ENCODE peak calls at places on chromosomes 5 and 9, in seven cellular contexts. A, X, F, C, P, Z and L are unnamed samples.

GRCh38 chr9:108119530-108120113 is 630.1 kb upstream of the KLF4 start:
- DNase-seq in F (no peak), C (no peak), P (no peak), A (peak; percentile 18), Z (no peak), X (no peak), L (no peak)

GRCh38 chr5:84715087-84715486 is 330.4 kb upstream of the EDIL3 start:
- DNase-seq in Z (no peak), C (no peak), X (no peak), A (peak; percentile 48), P (no peak), F (no peak), L (no peak)

GRCh38 chr5:144028058-144028457 is 142.4 kb downstream of the YIPF5 start:
- DNase-seq in C (no peak), P (peak; percentile 51), A (peak; percentile 78), F (no peak), X (peak; percentile 89), Z (no peak), L (peak; percentile 47)

GRCh38 chr9:135334953-135335460 is 144.6 kb upstream of the PPP1R26 start:
- DNase-seq in X (no peak), Z (no peak), C (no peak), P (no peak), A (no peak), F (no peak), L (no peak)

GRCh38 chr5:10489810-10490426 is 48.2 kb downstream of the ROPN1L start:
- DNase-seq in F (no peak), C (no peak), P (peak; percentile 31), X (peak; percentile 47), A (no peak), Z (no peak), L (peak; percentile 33)

GRCh38 chr5:61333351-61334223 is 1.5 kb downstream of the ZSWIM6 start:
- DNase-seq in Z (peak; percentile 42), C (no peak), A (peak; percentile 42), F (no peak), X (peak; percentile 54), P (no peak), L (peak; percentile 49)

GRCh38 chr9:132171702-132172101 is 9.8 kb downstream of the NTNG2 start:
- DNase-seq in Z (no peak), C (no peak), P (no peak), A (no peak), F (no peak), X (no peak), L (no peak)

GRCh38 chr5:40754381-40755092 is 1.2 kb downstream of the TTC33 start:
- DNase-seq in Z (no peak), A (peak; percentile 40), C (no peak), F (no peak), P (peak; percentile 66), X (peak; percentile 24), L (no peak)

GRCh38 chr5:147055850-147056523 is 177.4 kb upstream of the PPP2R2B start:
- DNase-seq in P (no peak), A (no peak), X (no peak), C (no peak), F (no peak), Z (peak; percentile 11), L (no peak)

GRCh38 chr5:115402822-115403577 is 106.5 kb upstream of the CCDC112 start:
- DNase-seq in Z (no peak), A (peak; percentile 72), F (no peak), X (peak; percentile 61), C (no peak), P (peak; percentile 78), L (peak; percentile 63)

GRCh38 chr5:72408602-72409001 is 88.4 kb downstream of the PTCD2 start:
- DNase-seq in C (no peak), Z (no peak), F (no peak), X (no peak), A (peak; percentile 83), P (peak; percentile 17), L (no peak)

GRCh38 chr5:54073735-54074134 is 236.6 kb downstream of the ARL15 start:
- DNase-seq in C (no peak), X (no peak), A (no peak), Z (no peak), P (no peak), F (no peak), L (no peak)

GRCh38 chr9:93303258-93303771 is 119.4 kb downstream of the WNK2 start:
- DNase-seq in Z (no peak), A (no peak), F (peak; percentile 13), P (no peak), C (no peak), X (no peak), L (no peak)

GRCh38 chr9:92300935-92301334 is 7.4 kb upstream of the IARS1 start:
- DNase-seq in X (no peak), F (no peak), P (no peak), Z (no peak), A (no peak), C (no peak), L (no peak)

GRCh38 chr9:18542837-18543405 is 69.0 kb downstream of the ADAMTSL1 start:
- DNase-seq in C (no peak), X (peak; percentile 51), A (peak; percentile 21), Z (no peak), F (no peak), P (peak; percentile 51), L (peak; percentile 77)

GRCh38 chr5:177335043-177335700 is 16.3 kb downstream of the LMAN2 start:
- DNase-seq in F (no peak), C (no peak), Z (no peak), A (no peak), P (no peak), X (no peak), L (no peak)

GRCh38 chr5:175418252-175418651 is 25.7 kb downstream of the DRD1 start:
- DNase-seq in F (no peak), C (no peak), X (no peak), Z (no peak), A (no peak), P (no peak), L (no peak)

GRCh38 chr5:86896916-86897315 is 279.2 kb downstream of the COX7C start:
- DNase-seq in C (no peak), P (no peak), A (no peak), F (no peak), Z (no peak), X (no peak), L (no peak)

GRCh38 chr9:117354252-117354847 is 60.5 kb downstream of the ASTN2 start:
- DNase-seq in Z (no peak), X (no peak), P (no peak), C (no peak), A (no peak), F (no peak), L (no peak)
- TF ChIP-seq CTCF in Z (no peak), X (no peak), P (no peak), C (no peak), A (no peak), F (no peak), L (no peak)

GRCh38 chr5:149274964-149275363 is 3.3 kb downstream of the AFAP1L1 start:
- DNase-seq in X (peak; percentile 73), F (no peak), C (no peak), P (peak; percentile 44), Z (no peak), A (no peak), L (no peak)

GRCh38 chr5:149271717-149272558 is at the start of gene AFAP1L1:
- DNase-seq in X (peak; percentile 83), Z (peak; percentile 29), P (peak; percentile 46), C (peak; percentile 31), A (peak; percentile 53), F (peak; percentile 50), L (peak; percentile 17)

GRCh38 chr5:149273950-149274349 is 2.3 kb downstream of the AFAP1L1 start:
- DNase-seq in C (no peak), X (no peak), Z (no peak), F (peak; percentile 27), P (no peak), A (no peak), L (no peak)

GRCh38 chr5:149271195-149271716 is 403 bp upstream of the AFAP1L1 start:
- DNase-seq in X (peak; percentile 39), A (no peak), C (no peak), P (no peak), F (peak; percentile 27), Z (peak; percentile 45), L (no peak)

DNA sequence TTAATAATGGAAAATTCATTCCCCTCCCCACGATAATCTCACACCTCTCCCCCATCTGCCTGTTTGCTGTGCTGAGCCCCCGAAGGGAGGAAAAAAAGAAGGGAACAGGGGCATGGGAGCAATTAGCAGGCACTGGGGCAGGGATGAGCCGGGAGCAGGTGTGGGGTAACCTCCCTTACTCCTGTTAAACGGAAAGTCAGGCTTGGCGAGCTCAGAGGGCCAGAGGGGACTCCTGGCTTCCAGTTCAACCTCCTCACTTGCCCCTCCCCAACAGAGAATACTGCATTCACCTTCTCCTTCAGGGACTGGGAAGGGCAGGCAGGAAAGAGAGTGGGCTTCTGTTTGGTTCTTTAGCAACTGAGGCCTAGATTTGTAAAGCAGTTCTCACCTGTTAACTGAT is 1.6 kb downstream of the AFAP1L1 start:
- DNase-seq in Z (no peak), F (no peak), X (no peak), A (no peak), C (no peak), P (no peak), L (no peak)
- TF ChIP-seq CTCF in Z (no peak), F (no peak), X (no peak), A (no peak), C (no peak), P (no peak), L (no peak)

GRCh38 chr5:14685757-14686156 is 21.2 kb downstream of the OTULIN start:
- DNase-seq in P (peak; percentile 69), A (peak; percentile 70), Z (peak; percentile 14), X (peak; percentile 81), F (peak; percentile 33), C (no peak), L (peak; percentile 69)

GRCh38 chr5:14683906-14684455 is 19.5 kb downstream of the OTULIN start:
- DNase-seq in C (no peak), Z (no peak), A (no peak), P (no peak), F (no peak), X (no peak), L (no peak)

GRCh38 chr5:14678773-14679334 is 14.3 kb downstream of the OTULIN start:
- DNase-seq in C (no peak), X (no peak), F (no peak), P (no peak), Z (no peak), A (no peak), L (no peak)

GRCh38 chr5:14684757-14685156 is 20.2 kb downstream of the OTULIN start:
- DNase-seq in C (no peak), Z (no peak), P (no peak), A (no peak), F (no peak), X (no peak), L (no peak)

DNA sequence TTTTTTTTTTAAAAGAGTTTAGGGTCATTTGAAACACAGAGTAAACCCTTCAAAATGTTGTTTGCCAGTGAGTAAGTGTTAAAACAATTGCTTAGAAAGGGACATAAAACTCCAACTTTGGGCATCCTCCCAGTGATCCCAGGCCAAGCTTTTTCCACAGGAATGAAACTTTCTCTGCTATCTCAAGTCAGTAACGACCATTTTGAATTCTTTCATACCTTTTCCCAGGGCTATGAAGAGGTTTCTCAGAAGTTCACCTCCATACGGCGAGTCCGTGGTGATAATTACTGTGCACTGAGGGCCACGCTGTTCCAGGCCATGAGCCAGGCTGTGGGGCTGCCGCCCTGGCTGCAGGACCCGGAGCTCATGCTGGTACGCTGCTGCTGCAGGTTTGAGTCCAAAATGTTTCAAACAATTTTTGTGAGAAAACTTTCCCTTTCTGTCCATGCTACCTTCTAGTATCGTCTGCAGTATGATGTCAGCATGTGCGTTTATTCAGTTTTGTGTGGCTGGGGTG is 16.8 kb downstream of the OTULIN start:
- DNase-seq in Z (no peak), X (no peak), F (no peak), C (no peak), P (no peak), A (no peak), L (no peak)
- TF ChIP-seq CTCF in Z (no peak), X (no peak), F (no peak), C (no peak), P (no peak), A (no peak), L (no peak)

GRCh38 chr5:125083932-125084331 is 337.5 kb upstream of the ZNF608 start:
- DNase-seq in C (no peak), A (peak; percentile 79), X (peak; percentile 90), F (no peak), P (peak; percentile 93), Z (no peak), L (peak; percentile 67)
- TF ChIP-seq CTCF in C (no peak), A (no peak), X (no peak), F (no peak), P (no peak), Z (no peak), L (no peak)